ENCODE peak calls at places on chromosomes 6 and 20, in four cellular contexts. One of them, this sample, is unnamed.

GRCh38 chr6:18507561-18507960 is 120.4 kb downstream of the RNF144B start:
- DNase-seq in G401: no peak
- DNase-seq in NCI-H524: no peak
- DNase-seq in left cardiac atrium: no peak
- DNase-seq in this sample: peak

GRCh38 chr6:33843086-33843695 is 39.4 kb upstream of the MLN start:
- DNase-seq in G401: no peak
- DNase-seq in NCI-H524: no peak
- DNase-seq in left cardiac atrium: no peak
- DNase-seq in this sample: peak

GRCh38 chr6:106628658-106629102 is 618 bp downstream of the RTN4IP1 start:
- DNase-seq in G401: peak
- DNase-seq in NCI-H524: no peak
- DNase-seq in left cardiac atrium: no peak
- DNase-seq in this sample: peak

GRCh38 chr6:166778046-166778445 is 151.0 kb upstream of the RPS6KA2 start:
- DNase-seq in G401: no peak
- DNase-seq in NCI-H524: no peak
- DNase-seq in left cardiac atrium: no peak
- DNase-seq in this sample: no peak

GRCh38 chr6:82910818-82911217 is 154.8 kb downstream of the UBE3D start:
- DNase-seq in G401: no peak
- DNase-seq in NCI-H524: no peak
- DNase-seq in left cardiac atrium: no peak
- DNase-seq in this sample: no peak

GRCh38 chr6:125812394-125813231 is 21.9 kb downstream of the NCOA7 start:
- DNase-seq in G401: no peak
- DNase-seq in NCI-H524: no peak
- DNase-seq in left cardiac atrium: no peak
- DNase-seq in this sample: no peak

GRCh38 chr6:128731249-128732165 is 151.4 kb upstream of the LAMA2 start:
- DNase-seq in G401: peak
- DNase-seq in NCI-H524: peak
- DNase-seq in left cardiac atrium: no peak
- DNase-seq in this sample: peak

GRCh38 chr6:408599-409102 is 17.1 kb downstream of the IRF4 start:
- DNase-seq in G401: peak
- DNase-seq in NCI-H524: no peak
- DNase-seq in left cardiac atrium: peak
- DNase-seq in this sample: peak

GRCh38 chr20:52226370-52226769 is 34.8 kb upstream of the ZFP64 start:
- DNase-seq in G401: no peak
- DNase-seq in NCI-H524: peak
- DNase-seq in left cardiac atrium: no peak
- DNase-seq in this sample: peak

GRCh38 chr20:55888655-55889054 is 116.7 kb downstream of the CBLN4 start:
- DNase-seq in G401: no peak
- DNase-seq in NCI-H524: no peak
- DNase-seq in left cardiac atrium: no peak
- DNase-seq in this sample: peak

GRCh38 chr6:79869600-79870084 is 77.7 kb downstream of the ELOVL4 start:
- DNase-seq in G401: peak
- DNase-seq in NCI-H524: peak
- DNase-seq in left cardiac atrium: peak
- DNase-seq in this sample: peak

GRCh38 chr20:60352017-60352416 is 393.8 kb downstream of the CDH26 start:
- DNase-seq in G401: no peak
- DNase-seq in NCI-H524: no peak
- DNase-seq in left cardiac atrium: no peak
- DNase-seq in this sample: no peak

GRCh38 chr6:163438298-163438939 is 23.9 kb downstream of the QKI start:
- DNase-seq in G401: no peak
- DNase-seq in NCI-H524: no peak
- DNase-seq in left cardiac atrium: no peak
- DNase-seq in this sample: no peak

This sample was measured in NCI-H82.